ENCODE peak calls at places on chromosomes 5 and 9, in seven cellular contexts. A, B, N, P, Z, Y and U are unnamed samples.

GRCh38 chr5:157912621-157913325 is 53.8 kb upstream of the CLINT1 start:
- DNase-seq in P (no peak), Y (no peak), Z (no peak), N (peak; percentile 92), B (no peak), A (peak; percentile 43), U (no peak)

GRCh38 chr9:90965911-90966290 is 164.3 kb downstream of the SYK start:
- DNase-seq in P (no peak), B (no peak), Y (no peak), N (no peak), A (no peak), Z (no peak), U (no peak)

GRCh38 chr9:97277953-97278352 is 29.5 kb upstream of the CCDC180 start:
- DNase-seq in A (no peak), Y (no peak), P (no peak), Z (no peak), N (no peak), B (no peak), U (no peak)

GRCh38 chr5:54717870-54718269 is 200.3 kb downstream of the SNX18 start:
- DNase-seq in N (no peak), Y (no peak), P (no peak), Z (no peak), A (no peak), B (no peak), U (no peak)

GRCh38 chr9:134059188-134059641 is 8.6 kb downstream of the BRD3 start:
- DNase-seq in B (no peak), N (no peak), Y (peak; percentile 8), P (no peak), Z (no peak), A (no peak), U (no peak)

GRCh38 chr9:123615381-123615780 is 259.4 kb downstream of the CRB2 start:
- DNase-seq in A (no peak), P (no peak), Y (no peak), B (no peak), Z (no peak), N (no peak), U (no peak)

GRCh38 chr5:54547711-54548250 is 30.2 kb downstream of the SNX18 start:
- DNase-seq in N (no peak), A (no peak), P (no peak), Z (no peak), Y (no peak), B (no peak), U (no peak)

GRCh38 chr9:125240649-125240999 is 519 bp downstream of the HSPA5 start:
- DNase-seq in P (no peak), B (no peak), Y (no peak), Z (no peak), A (no peak), N (no peak), U (no peak)

GRCh38 chr5:122933926-122934325 is 88.5 kb downstream of the SNX24 start:
- DNase-seq in P (no peak), A (no peak), Y (no peak), B (no peak), Z (no peak), N (no peak), U (no peak)

GRCh38 chr9:79757074-79757473 is 185.3 kb downstream of the TLE4 start:
- DNase-seq in Y (no peak), Z (no peak), N (no peak), B (no peak), A (no peak), P (no peak), U (no peak)

GRCh38 chr5:111914957-111915356 is 158.0 kb upstream of the NREP start:
- DNase-seq in N (no peak), Z (no peak), A (no peak), B (no peak), P (no peak), Y (no peak), U (no peak)

GRCh38 chr5:16192311-16192710 is 12.7 kb upstream of the MARCHF11 start:
- DNase-seq in N (no peak), A (no peak), P (no peak), Z (no peak), B (no peak), Y (no peak), U (no peak)

GRCh38 chr5:113022661-113023060 is 46.1 kb downstream of the DCP2 start:
- DNase-seq in N (no peak), B (no peak), A (peak; percentile 11), P (no peak), Y (no peak), Z (no peak), U (peak; percentile 77)

GRCh38 chr5:151020304-151021031 is at the start of gene GPX3:
- DNase-seq in B (no peak), P (no peak), Z (peak; percentile 10), A (no peak), N (peak; percentile 30), Y (peak; percentile 75), U (no peak)

GRCh38 chr9:31030741-31031202 is 1353.7 kb upstream of the ACO1 start:
- DNase-seq in P (no peak), A (no peak), B (no peak), Y (no peak), Z (no peak), N (no peak), U (no peak)

GRCh38 chr9:131434673-131435072 is 40.8 kb downstream of the PRRC2B start:
- DNase-seq in Y (no peak), B (no peak), Z (no peak), A (no peak), P (no peak), N (no peak), U (no peak)

GRCh38 chr5:160419458-160420330 is 813 bp upstream of the SLU7 start:
- DNase-seq in N (no peak), P (no peak), B (peak; percentile 17), Z (no peak), A (no peak), Y (no peak), U (no peak)

GRCh38 chr5:74903165-74903787 is 37.1 kb upstream of the FAM169A start:
- DNase-seq in Z (no peak), P (no peak), N (peak; percentile 34), Y (peak; percentile 51), A (no peak), B (no peak), U (no peak)

GRCh38 chr5:132105688-132106087 is 32.1 kb downstream of the CSF2 start:
- DNase-seq in P (no peak), N (no peak), Y (no peak), B (no peak), Z (no peak), A (no peak), U (no peak)

GRCh38 chr5:121009058-121009457 is 545.0 kb downstream of the PRR16 start:
- DNase-seq in Z (no peak), N (no peak), B (no peak), A (no peak), P (no peak), Y (no peak), U (no peak)

GRCh38 chr5:163350083-163350482 is 87.3 kb upstream of the CCNG1 start:
- DNase-seq in Y (no peak), P (no peak), Z (no peak), B (no peak), A (no peak), N (no peak), U (no peak)

GRCh38 chr9:122457787-122458186 is 19.9 kb downstream of the OR1J1 start:
- DNase-seq in A (no peak), Z (no peak), P (no peak), B (no peak), Y (no peak), N (no peak), U (no peak)

GRCh38 chr5:53114988-53115387 is 5.4 kb upstream of the MOCS2 start:
- DNase-seq in P (no peak), N (no peak), Z (no peak), B (no peak), Y (no peak), A (no peak), U (no peak)

GRCh38 chr5:168152660-168153059 is 138.8 kb upstream of the WWC1 start:
- DNase-seq in N (no peak), Y (no peak), A (no peak), Z (no peak), P (no peak), B (no peak), U (no peak)

GRCh38 chr5:91898865-91899264 is 515.7 kb upstream of the ARRDC3 start:
- DNase-seq in Y (no peak), Z (no peak), A (no peak), N (no peak), P (no peak), B (no peak), U (no peak)

GRCh38 chr9:110050925-110051355 is 157.0 kb downstream of the C9orf152 start:
- DNase-seq in N (no peak), P (no peak), Z (no peak), B (peak; percentile 87), A (no peak), Y (no peak), U (no peak)

GRCh38 chr9:32940740-32941139 is 60.7 kb downstream of the APTX start:
- DNase-seq in Z (no peak), A (no peak), N (no peak), Y (no peak), B (no peak), P (no peak), U (no peak)